ENCODE peak calls at places on chromosomes 6 and 20, in nine cellular contexts. A, I, E, Y, U, K, F, P and T are unnamed samples. For H3K9me3, the result is how much of the 10 kb centered on the place peaks cover.

GRCh38 chr20:47727170-47727880 is 58.0 kb downstream of the SULF2 start:
- DNase-seq in A (peak), I (no peak), E (no peak), Y (peak), U (peak), K (peak), F (no peak), P (peak), T (peak)

GRCh38 chr6:169045486-169045885 is 208.2 kb downstream of the THBS2 start:
- DNase-seq in A (no peak), I (no peak), E (no peak), Y (no peak), U (no peak), K (no peak), F (no peak), P (no peak), T (no peak)

GRCh38 chr6:135230702-135231468 is 49.8 kb downstream of the MYB start:
- DNase-seq in A (no peak), I (no peak), E (no peak), Y (no peak), U (no peak), K (no peak), F (peak), P (no peak), T (no peak)

GRCh38 chr6:75882734-75883133 is 133.7 kb downstream of the MYO6 start:
- DNase-seq in A (no peak), I (no peak), E (no peak), Y (no peak), U (no peak), K (no peak), F (no peak), P (no peak), T (no peak)

GRCh38 chr20:62010551-62011402 is 54.9 kb downstream of the TAF4 start:
- DNase-seq in A (peak), I (no peak), E (peak), Y (peak), U (peak), K (no peak), F (peak), P (peak), T (peak)

GRCh38 chr20:37539956-37540455 is 12.3 kb upstream of the BLCAP start:
- DNase-seq in A (no peak), I (peak), E (no peak), Y (no peak), U (no peak), K (no peak), F (peak), P (no peak), T (no peak)

GRCh38 chr6:169108753-169109152 is 144.9 kb downstream of the THBS2 start:
- DNase-seq in A (no peak), I (no peak), E (no peak), Y (no peak), U (no peak), K (no peak), F (no peak), P (no peak), T (no peak)

GRCh38 chr6:170178561-170179477 is 112.1 kb downstream of the DLL1 start:
- DNase-seq in A (no peak), I (peak), E (no peak), Y (no peak), U (peak), K (peak), F (no peak), P (peak), T (no peak)

GRCh38 chr6:42978487-42978792 is 541 bp downstream of the PEX6 start:
- DNase-seq in A (peak), I (no peak), E (peak), Y (no peak), U (peak), K (peak), F (peak), P (no peak), T (peak)

GRCh38 chr6:163170294-163170883 is 244.1 kb upstream of the QKI start:
- DNase-seq in A (no peak), I (no peak), E (peak), Y (no peak), U (no peak), K (no peak), F (peak), P (no peak), T (no peak)

GRCh38 chr6:27478706-27479318 is 5.9 kb upstream of the ZNF184 start:
- DNase-seq in A (peak), I (peak), E (peak), Y (peak), U (peak), K (peak), F (peak), P (peak), T (peak)

GRCh38 chr20:50347568-50347981 is 156.9 kb downstream of the CEBPB start:
- DNase-seq in A (no peak), I (no peak), E (no peak), Y (no peak), U (no peak), K (no peak), F (no peak), P (no peak), T (no peak)

GRCh38 chr6:80547827-80548226 is 441.4 kb downstream of the BCKDHB start:
- DNase-seq in A (no peak), I (no peak), E (no peak), Y (no peak), U (no peak), K (no peak), F (no peak), P (no peak), T (no peak)

GRCh38 chr20:11814276-11814675 is 103.4 kb upstream of the BTBD3 start:
- DNase-seq in A (no peak), I (no peak), E (no peak), Y (no peak), U (no peak), K (no peak), F (no peak), P (no peak), T (no peak)

GRCh38 chr6:40912158-40912946 is 126.7 kb downstream of the UNC5CL start:
- DNase-seq in A (no peak), I (no peak), E (peak), Y (no peak), U (peak), K (no peak), F (peak), P (peak), T (peak)

GRCh38 chr6:108874470-108875160 is 26.4 kb downstream of the ARMC2 start:
- DNase-seq in A (no peak), I (no peak), E (no peak), Y (peak), U (peak), K (no peak), F (no peak), P (no peak), T (peak)

GRCh38 chr20:64006490-64006889 is 25.6 kb downstream of the PRPF6 start:
- DNase-seq in A (no peak), I (no peak), E (no peak), Y (no peak), U (no peak), K (no peak), F (no peak), P (no peak), T (no peak)

GRCh38 chr6:5260111-5260620 is 584 bp downstream of the LYRM4 start:
- DNase-seq in A (peak), I (no peak), E (peak), Y (peak), U (peak), K (peak), F (peak), P (peak), T (peak)

GRCh38 chr20:44780226-44780625 is 30.1 kb downstream of the RIMS4 start:
- DNase-seq in A (peak), I (no peak), E (no peak), Y (peak), U (peak), K (no peak), F (peak), P (no peak), T (peak)

GRCh38 chr6:149139782-149140136 is 177.8 kb upstream of the TAB2 start:
- DNase-seq in A (no peak), I (no peak), E (no peak), Y (no peak), U (no peak), K (no peak), F (no peak), P (no peak), T (no peak)
- H3K4me3 ChIP-seq in A (no peak), I (no peak), E (no peak), Y (no peak), U (no peak), K (no peak), F (no peak), P (no peak), T (no peak)

DNA sequence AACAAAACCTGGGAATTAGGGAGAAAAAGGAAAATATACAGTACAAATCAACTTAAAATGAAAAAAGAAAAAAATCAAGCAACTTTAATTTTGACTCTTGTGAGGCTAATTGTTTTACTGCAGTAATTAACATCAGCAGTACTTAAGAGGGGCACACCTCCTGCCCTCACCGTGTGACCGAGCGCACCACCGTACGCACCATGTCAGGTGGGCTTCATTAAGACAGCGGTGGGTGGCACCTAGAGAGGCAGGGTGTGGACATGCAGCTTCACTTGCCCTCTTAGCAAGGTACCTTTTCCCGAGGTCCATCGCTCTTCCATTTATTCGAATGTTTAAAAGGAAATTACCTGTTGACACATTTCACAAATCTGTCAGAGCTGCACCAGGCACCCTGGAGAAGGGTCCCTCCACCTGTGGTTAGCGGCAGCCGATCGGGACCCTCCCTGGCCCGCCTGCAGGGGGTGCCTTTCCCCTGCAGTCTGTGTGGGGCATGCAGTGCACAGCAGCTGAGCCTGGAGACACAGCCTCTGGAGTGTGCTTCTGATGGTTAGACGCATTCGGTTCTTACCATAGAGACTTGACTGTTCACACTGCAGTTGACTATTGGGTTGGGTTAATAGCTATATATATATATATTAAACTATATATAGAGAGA is 184.1 kb downstream of the TMEM242 start:
- DNase-seq in A (no peak), I (no peak), E (peak), Y (no peak), U (no peak), K (no peak), F (peak), P (no peak), T (no peak)
- TF ChIP-seq CTCF in A (peak), I (no peak), E (peak), Y (no peak), U (no peak), K (peak), F (peak), P (no peak), T (no peak)

GRCh38 chr6:137654365-137654981 is 160.3 kb upstream of the OLIG3 start:
- DNase-seq in A (no peak), I (no peak), E (no peak), Y (no peak), U (no peak), K (no peak), F (no peak), P (no peak), T (no peak)
- H3K9me3 ChIP-seq in A (under half), I (under half), E (under half), Y (under half), U (under half), K (under half), F (under half), P (under half), T (under half)

GRCh38 chr20:56627122-56628014 is 1.7 kb upstream of the TFAP2C start:
- DNase-seq in A (no peak), I (no peak), E (no peak), Y (no peak), U (no peak), K (no peak), F (no peak), P (no peak), T (no peak)

GRCh38 chr20:56630086-56630493 is 984 bp downstream of the TFAP2C start:
- DNase-seq in A (peak), I (no peak), E (no peak), Y (no peak), U (peak), K (peak), F (peak), P (peak), T (no peak)

GRCh38 chr20:56629464-56630085 is 469 bp downstream of the TFAP2C start:
- DNase-seq in A (no peak), I (no peak), E (no peak), Y (no peak), U (no peak), K (no peak), F (no peak), P (no peak), T (no peak)

GRCh38 chr20:56628015-56628872 is 862 bp upstream of the TFAP2C start:
- DNase-seq in A (peak), I (no peak), E (no peak), Y (no peak), U (no peak), K (no peak), F (no peak), P (no peak), T (no peak)

DNA sequence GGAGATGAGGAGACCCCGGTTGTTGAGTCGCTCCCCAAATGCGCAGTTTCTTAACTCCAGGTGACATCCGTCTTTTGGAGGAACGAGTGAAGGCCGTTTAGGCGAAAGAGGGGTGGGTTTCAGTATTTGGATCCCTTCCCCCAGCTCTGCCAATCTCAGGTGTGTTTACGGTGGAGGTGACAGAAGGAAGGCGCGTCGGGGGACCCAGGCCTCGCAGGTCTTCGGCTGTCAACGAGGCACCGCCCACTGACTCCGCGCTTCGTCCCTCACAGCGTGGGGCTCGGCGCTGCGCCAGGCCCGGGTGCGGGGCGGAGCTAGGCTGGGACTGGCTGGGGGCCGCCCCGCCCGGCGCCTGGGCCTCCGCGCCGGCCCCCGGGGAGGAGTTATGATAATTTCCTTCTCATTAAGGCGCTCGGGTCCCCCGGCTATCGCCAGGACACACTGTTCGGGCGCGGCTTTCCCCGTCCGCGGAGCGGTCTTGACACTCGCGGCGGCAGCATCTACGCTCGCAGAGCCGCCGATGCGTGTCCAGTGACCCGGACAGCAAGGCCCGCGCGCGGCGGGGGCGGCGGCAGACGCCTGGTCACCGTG is at the start of gene TFAP2C:
- DNase-seq in A (peak), I (peak), E (peak), Y (no peak), U (peak), K (peak), F (peak), P (peak), T (peak)
- H3K4me3 ChIP-seq in A (peak), I (peak), E (peak), Y (no peak), U (peak), K (peak), F (peak), P (peak), T (no peak)

GRCh38 chr6:70210462-70210861 is 92.4 kb downstream of the COL9A1 start:
- DNase-seq in A (no peak), I (no peak), E (no peak), Y (no peak), U (no peak), K (no peak), F (no peak), P (no peak), T (no peak)
- TF ChIP-seq CTCF in A (peak), I (no peak), E (peak), Y (no peak), U (peak), K (no peak), F (peak), P (no peak), T (no peak)